ENCODE peak calls at places on chromosomes 12 and 14, in eight cellular contexts. One of them, this sample, is unnamed.

GRCh38 chr12:108346727-108347710 is 7.9 kb upstream of the CMKLR1 start:
- DNase-seq in AG09319: no peak
- DNase-seq in T-helper 1 cell: no peak
- DNase-seq in effector CD8-positive, alpha-beta T cell: no peak
- DNase-seq in tibial nerve: no peak
- DNase-seq in aorta: no peak
- DNase-seq in COR-L47: no peak
- DNase-seq in activated CD8-positive, alpha-beta memory T cell treated with anti-CD3 and anti-CD28 coated beads for 1 hour: no peak
- DNase-seq in this sample: no peak

GRCh38 chr14:22478670-22479069 is 110.4 kb downstream of the DAD1 start:
- DNase-seq in aorta: no peak
- DNase-seq in tibial nerve: no peak
- DNase-seq in COR-L47: no peak
- DNase-seq in AG09319: no peak
- DNase-seq in activated CD8-positive, alpha-beta memory T cell treated with anti-CD3 and anti-CD28 coated beads for 1 hour: no peak
- DNase-seq in T-helper 1 cell: no peak
- DNase-seq in effector CD8-positive, alpha-beta T cell: no peak
- DNase-seq in this sample: no peak

GRCh38 chr14:45678163-45678562 is 425.2 kb upstream of the MIS18BP1 start:
- DNase-seq in activated CD8-positive, alpha-beta memory T cell treated with anti-CD3 and anti-CD28 coated beads for 1 hour: no peak
- DNase-seq in tibial nerve: no peak
- DNase-seq in effector CD8-positive, alpha-beta T cell: no peak
- DNase-seq in T-helper 1 cell: no peak
- DNase-seq in AG09319: no peak
- DNase-seq in aorta: no peak
- DNase-seq in COR-L47: no peak
- DNase-seq in this sample: no peak

GRCh38 chr14:105882626-105883025 is 356.2 kb downstream of the TMEM121 start:
- DNase-seq in activated CD8-positive, alpha-beta memory T cell treated with anti-CD3 and anti-CD28 coated beads for 1 hour: no peak
- DNase-seq in COR-L47: no peak
- DNase-seq in tibial nerve: peak
- DNase-seq in AG09319: no peak
- DNase-seq in T-helper 1 cell: peak
- DNase-seq in aorta: peak
- DNase-seq in effector CD8-positive, alpha-beta T cell: no peak
- DNase-seq in this sample: no peak

GRCh38 chr12:59182660-59183455 is 262.6 kb upstream of the LRIG3 start:
- DNase-seq in COR-L47: no peak
- DNase-seq in effector CD8-positive, alpha-beta T cell: no peak
- DNase-seq in T-helper 1 cell: no peak
- DNase-seq in activated CD8-positive, alpha-beta memory T cell treated with anti-CD3 and anti-CD28 coated beads for 1 hour: no peak
- DNase-seq in aorta: no peak
- DNase-seq in AG09319: no peak
- DNase-seq in tibial nerve: no peak
- DNase-seq in this sample: no peak

GRCh38 chr14:83006071-83006670 is 1472.5 kb upstream of the SEL1L start:
- DNase-seq in aorta: no peak
- DNase-seq in tibial nerve: no peak
- DNase-seq in COR-L47: peak
- DNase-seq in activated CD8-positive, alpha-beta memory T cell treated with anti-CD3 and anti-CD28 coated beads for 1 hour: no peak
- DNase-seq in T-helper 1 cell: no peak
- DNase-seq in AG09319: no peak
- DNase-seq in effector CD8-positive, alpha-beta T cell: no peak
- DNase-seq in this sample: no peak

GRCh38 chr14:90295870-90296516 is 35.7 kb downstream of the NRDE2 start:
- DNase-seq in aorta: no peak
- DNase-seq in T-helper 1 cell: no peak
- DNase-seq in AG09319: no peak
- DNase-seq in tibial nerve: no peak
- DNase-seq in activated CD8-positive, alpha-beta memory T cell treated with anti-CD3 and anti-CD28 coated beads for 1 hour: no peak
- DNase-seq in effector CD8-positive, alpha-beta T cell: no peak
- DNase-seq in COR-L47: no peak
- DNase-seq in this sample: no peak

GRCh38 chr12:119343130-119343529 is 8.6 kb downstream of the CCDC60 start:
- DNase-seq in activated CD8-positive, alpha-beta memory T cell treated with anti-CD3 and anti-CD28 coated beads for 1 hour: no peak
- DNase-seq in AG09319: no peak
- DNase-seq in aorta: no peak
- DNase-seq in tibial nerve: no peak
- DNase-seq in T-helper 1 cell: no peak
- DNase-seq in effector CD8-positive, alpha-beta T cell: no peak
- DNase-seq in COR-L47: no peak
- DNase-seq in this sample: no peak

GRCh38 chr12:111758120-111758561 is 8.6 kb upstream of the ALDH2 start:
- DNase-seq in T-helper 1 cell: no peak
- DNase-seq in COR-L47: no peak
- DNase-seq in tibial nerve: no peak
- DNase-seq in aorta: no peak
- DNase-seq in activated CD8-positive, alpha-beta memory T cell treated with anti-CD3 and anti-CD28 coated beads for 1 hour: no peak
- DNase-seq in effector CD8-positive, alpha-beta T cell: no peak
- DNase-seq in AG09319: no peak
- DNase-seq in this sample: no peak

GRCh38 chr14:100263141-100263540 is 24.2 kb downstream of the YY1 start:
- DNase-seq in AG09319: no peak
- DNase-seq in aorta: no peak
- DNase-seq in effector CD8-positive, alpha-beta T cell: no peak
- DNase-seq in T-helper 1 cell: no peak
- DNase-seq in COR-L47: no peak
- DNase-seq in tibial nerve: no peak
- DNase-seq in activated CD8-positive, alpha-beta memory T cell treated with anti-CD3 and anti-CD28 coated beads for 1 hour: no peak
- DNase-seq in this sample: no peak

GRCh38 chr12:57846285-57846576 is 298 bp downstream of the CTDSP2 start:
- DNase-seq in aorta: no peak
- DNase-seq in tibial nerve: no peak
- DNase-seq in activated CD8-positive, alpha-beta memory T cell treated with anti-CD3 and anti-CD28 coated beads for 1 hour: no peak
- DNase-seq in T-helper 1 cell: no peak
- DNase-seq in AG09319: no peak
- DNase-seq in effector CD8-positive, alpha-beta T cell: no peak
- DNase-seq in COR-L47: no peak
- DNase-seq in this sample: no peak

GRCh38 chr12:88519802-88520435 is 60.4 kb downstream of the KITLG start:
- DNase-seq in T-helper 1 cell: no peak
- DNase-seq in AG09319: no peak
- DNase-seq in tibial nerve: no peak
- DNase-seq in activated CD8-positive, alpha-beta memory T cell treated with anti-CD3 and anti-CD28 coated beads for 1 hour: no peak
- DNase-seq in COR-L47: no peak
- DNase-seq in effector CD8-positive, alpha-beta T cell: no peak
- DNase-seq in aorta: no peak
- DNase-seq in this sample: no peak

GRCh38 chr14:103372552-103373304 is 12.5 kb upstream of the MARK3 start:
- DNase-seq in activated CD8-positive, alpha-beta memory T cell treated with anti-CD3 and anti-CD28 coated beads for 1 hour: no peak
- DNase-seq in AG09319: peak
- DNase-seq in aorta: peak
- DNase-seq in T-helper 1 cell: no peak
- DNase-seq in tibial nerve: no peak
- DNase-seq in effector CD8-positive, alpha-beta T cell: no peak
- DNase-seq in COR-L47: no peak
- DNase-seq in this sample: peak

GRCh38 chr12:116443706-116444589 is 115.2 kb upstream of the MAP1LC3B2 start:
- DNase-seq in aorta: no peak
- DNase-seq in activated CD8-positive, alpha-beta memory T cell treated with anti-CD3 and anti-CD28 coated beads for 1 hour: no peak
- DNase-seq in T-helper 1 cell: no peak
- DNase-seq in AG09319: no peak
- DNase-seq in COR-L47: no peak
- DNase-seq in effector CD8-positive, alpha-beta T cell: no peak
- DNase-seq in tibial nerve: no peak
- DNase-seq in this sample: no peak

GRCh38 chr12:126069549-126070165 is 1004.4 kb downstream of the AACS start:
- DNase-seq in activated CD8-positive, alpha-beta memory T cell treated with anti-CD3 and anti-CD28 coated beads for 1 hour: no peak
- DNase-seq in AG09319: peak
- DNase-seq in effector CD8-positive, alpha-beta T cell: no peak
- DNase-seq in T-helper 1 cell: no peak
- DNase-seq in COR-L47: peak
- DNase-seq in tibial nerve: no peak
- DNase-seq in aorta: no peak
- DNase-seq in this sample: peak

GRCh38 chr12:15956413-15957185 is 45.5 kb downstream of the DERA start:
- DNase-seq in activated CD8-positive, alpha-beta memory T cell treated with anti-CD3 and anti-CD28 coated beads for 1 hour: no peak
- DNase-seq in T-helper 1 cell: no peak
- DNase-seq in tibial nerve: no peak
- DNase-seq in effector CD8-positive, alpha-beta T cell: no peak
- DNase-seq in COR-L47: no peak
- DNase-seq in aorta: no peak
- DNase-seq in AG09319: no peak
- DNase-seq in this sample: no peak

GRCh38 chr14:50475460-50475859 is 56.9 kb downstream of the MAP4K5 start:
- DNase-seq in T-helper 1 cell: no peak
- DNase-seq in activated CD8-positive, alpha-beta memory T cell treated with anti-CD3 and anti-CD28 coated beads for 1 hour: no peak
- DNase-seq in AG09319: no peak
- DNase-seq in effector CD8-positive, alpha-beta T cell: no peak
- DNase-seq in aorta: no peak
- DNase-seq in tibial nerve: no peak
- DNase-seq in COR-L47: no peak
- DNase-seq in this sample: no peak

GRCh38 chr12:42128888-42129287 is 15.8 kb downstream of the GXYLT1 start:
- DNase-seq in aorta: no peak
- DNase-seq in COR-L47: no peak
- DNase-seq in effector CD8-positive, alpha-beta T cell: no peak
- DNase-seq in AG09319: no peak
- DNase-seq in tibial nerve: no peak
- DNase-seq in activated CD8-positive, alpha-beta memory T cell treated with anti-CD3 and anti-CD28 coated beads for 1 hour: no peak
- DNase-seq in T-helper 1 cell: no peak
- DNase-seq in this sample: no peak

GRCh38 chr14:23187925-23188324 is 4.5 kb upstream of the SLC7A8 start:
- DNase-seq in COR-L47: no peak
- DNase-seq in AG09319: no peak
- DNase-seq in tibial nerve: no peak
- DNase-seq in T-helper 1 cell: no peak
- DNase-seq in aorta: no peak
- DNase-seq in effector CD8-positive, alpha-beta T cell: no peak
- DNase-seq in activated CD8-positive, alpha-beta memory T cell treated with anti-CD3 and anti-CD28 coated beads for 1 hour: no peak
- DNase-seq in this sample: no peak